ENCODE peak calls at places on chromosomes 3 and 15, in eight cellular contexts. W, B, A, E, F, Z, M and O are unnamed samples.

GRCh38 chr15:74351639-74352038 is 15.8 kb downstream of the CYP11A1 start:
- DNase-seq in F (no peak), B (no peak), E (no peak), Z (no peak), W (no peak), M (no peak), A (no peak), O (no peak)

GRCh38 chr3:13189639-13190375 is 116.6 kb upstream of the IQSEC1 start:
- DNase-seq in W (peak), E (no peak), A (no peak), M (peak), B (peak), F (peak), Z (no peak), O (no peak)

GRCh38 chr15:55546718-55547117 is 38.7 kb upstream of the DNAAF4 start:
- DNase-seq in Z (no peak), W (no peak), B (no peak), F (peak), M (peak), A (no peak), E (no peak), O (no peak)

GRCh38 chr3:46222435-46223161 is 14.5 kb upstream of the CCR1 start:
- DNase-seq in Z (no peak), E (no peak), A (no peak), B (no peak), M (no peak), F (no peak), W (no peak), O (no peak)

GRCh38 chr3:195183071-195183776 is 87.7 kb downstream of the XXYLT1 start:
- DNase-seq in W (no peak), Z (no peak), B (no peak), E (no peak), F (peak), A (no peak), M (no peak), O (no peak)

GRCh38 chr15:89423981-89424380 is 72.4 kb downstream of the RHCG start:
- DNase-seq in F (no peak), W (no peak), E (no peak), Z (peak), M (no peak), B (no peak), A (no peak), O (no peak)

GRCh38 chr15:63870043-63870394 is 36.3 kb upstream of the HERC1 start:
- DNase-seq in M (no peak), B (no peak), F (no peak), A (no peak), Z (no peak), W (no peak), E (no peak), O (no peak)

GRCh38 chr15:62269504-62269903 is 104.4 kb upstream of the C2CD4B start:
- DNase-seq in E (no peak), W (peak), F (no peak), M (no peak), A (no peak), B (no peak), Z (peak), O (no peak)

GRCh38 chr3:72728958-72729467 is 119.2 kb downstream of the SHQ1 start:
- DNase-seq in B (no peak), W (no peak), Z (peak), E (no peak), A (peak), F (no peak), M (no peak), O (no peak)

GRCh38 chr3:157172746-157173145 is 12.8 kb upstream of the CCNL1 start:
- DNase-seq in B (no peak), A (no peak), F (no peak), E (no peak), Z (no peak), W (no peak), M (no peak), O (no peak)

GRCh38 chr15:96947296-96947695 is 616.8 kb downstream of the NR2F2 start:
- DNase-seq in W (no peak), M (no peak), B (no peak), F (no peak), E (no peak), Z (peak), A (peak), O (no peak)

GRCh38 chr3:116057403-116058006 is 387.8 kb downstream of the LSAMP start:
- DNase-seq in M (no peak), Z (no peak), F (peak), B (no peak), A (no peak), E (no peak), W (no peak), O (no peak)

GRCh38 chr15:25092661-25093060 is 137.9 kb downstream of the SNRPN start:
- DNase-seq in A (no peak), B (no peak), F (no peak), Z (no peak), W (no peak), E (no peak), M (peak), O (no peak)

GRCh38 chr15:49848824-49849209 is 228.0 kb downstream of the DTWD1 start:
- DNase-seq in W (no peak), A (no peak), E (no peak), Z (no peak), F (no peak), M (no peak), B (no peak), O (no peak)

GRCh38 chr3:196813903-196814302 is 53.8 kb upstream of the SENP5 start:
- DNase-seq in Z (no peak), W (no peak), A (no peak), E (no peak), F (no peak), M (peak), B (no peak), O (no peak)

GRCh38 chr15:28012231-28012630 is 86.9 kb downstream of the OCA2 start:
- DNase-seq in B (no peak), Z (no peak), E (no peak), F (no peak), A (no peak), M (no peak), W (no peak), O (no peak)

GRCh38 chr15:66763186-66764066 is 61.4 kb downstream of the SMAD6 start:
- DNase-seq in W (no peak), A (no peak), F (peak), B (no peak), E (peak), Z (no peak), M (no peak), O (no peak)

GRCh38 chr3:50139308-50139707 is 15.8 kb upstream of the SEMA3F start:
- DNase-seq in M (no peak), B (no peak), F (no peak), E (no peak), Z (peak), W (no peak), A (no peak), O (no peak)

GRCh38 chr3:38610934-38611333 is 38.6 kb downstream of the SCN5A start:
- DNase-seq in F (no peak), Z (no peak), M (no peak), A (no peak), B (no peak), E (no peak), W (no peak), O (no peak)

GRCh38 chr15:71278989-71279756 is 163.9 kb downstream of the THSD4 start:
- DNase-seq in A (no peak), W (peak), B (peak), E (no peak), F (peak), M (peak), Z (no peak), O (no peak)

GRCh38 chr3:133868166-133868565 is 27.5 kb downstream of the RAB6B start:
- DNase-seq in E (no peak), Z (no peak), W (no peak), B (no peak), A (no peak), M (no peak), F (no peak), O (no peak)

GRCh38 chr3:25662921-25663320 is 1.8 kb downstream of the TOP2B start:
- DNase-seq in W (no peak), E (no peak), F (peak), B (no peak), M (peak), A (no peak), Z (no peak), O (no peak)

GRCh38 chr3:4271834-4272233 is 31.3 kb upstream of the SETMAR start:
- DNase-seq in B (peak), F (peak), A (no peak), Z (peak), W (peak), E (no peak), M (peak), O (no peak)

GRCh38 chr15:74873756-74874424 is 725 bp upstream of the SCAMP2 start:
- DNase-seq in M (no peak), E (peak), A (no peak), B (no peak), W (no peak), Z (peak), F (peak), O (no peak)

GRCh38 chr3:183513046-183513706 is 42.3 kb downstream of the KLHL6 start:
- DNase-seq in E (no peak), Z (no peak), A (no peak), B (no peak), M (no peak), W (no peak), F (no peak), O (no peak)

GRCh38 chr3:49721165-49721860 is 1.8 kb upstream of the AMIGO3 start:
- DNase-seq in E (peak), F (no peak), Z (no peak), M (no peak), W (no peak), A (no peak), B (no peak), O (peak)

GRCh38 chr3:55091381-55092225 is 163.7 kb upstream of the LRTM1 start:
- DNase-seq in W (no peak), E (no peak), Z (no peak), A (no peak), F (peak), M (peak), B (no peak), O (no peak)

GRCh38 chr3:9915252-9916141 is 1.4 kb upstream of the IL17RC start:
- DNase-seq in A (peak), E (peak), F (peak), Z (peak), B (no peak), W (no peak), M (peak), O (peak)

GRCh38 chr3:122055215-122055614 is at the start of gene CD86:
- DNase-seq in F (no peak), W (no peak), B (no peak), Z (no peak), E (no peak), M (no peak), A (no peak), O (no peak)

GRCh38 chr3:129230311-129231019 is 18.9 kb upstream of the COPG1 start:
- DNase-seq in B (peak), E (no peak), F (peak), W (peak), A (no peak), M (peak), Z (no peak), O (no peak)

GRCh38 chr15:72133211-72133610 is 15.0 kb downstream of the SENP8 start:
- DNase-seq in E (no peak), B (no peak), Z (no peak), W (no peak), A (no peak), F (no peak), M (no peak), O (no peak)

GRCh38 chr15:63553388-63553791 is 43.8 kb upstream of the FBXL22 start:
- DNase-seq in Z (peak), M (peak), B (peak), F (peak), E (no peak), W (peak), A (no peak), O (no peak)

GRCh38 chr3:36557021-36557707 is 176.9 kb downstream of the STAC start:
- DNase-seq in M (no peak), F (no peak), Z (no peak), E (no peak), W (no peak), A (no peak), B (no peak), O (no peak)

GRCh38 chr3:49790626-49791411 is 4.5 kb upstream of the IP6K1 start:
- DNase-seq in B (no peak), A (no peak), E (peak), Z (no peak), M (no peak), F (no peak), W (no peak), O (no peak)

GRCh38 chr3:106261915-106262683 is 393.3 kb upstream of the CBLB start:
- DNase-seq in F (peak), B (peak), A (no peak), W (peak), E (no peak), Z (no peak), M (peak), O (no peak)

GRCh38 chr3:188788621-188789081 is 383.1 kb upstream of the TPRG1 start:
- DNase-seq in E (no peak), Z (no peak), M (peak), A (no peak), F (peak), W (peak), B (peak), O (no peak)

GRCh38 chr15:68674975-68675374 is 96.2 kb downstream of the CORO2B start:
- DNase-seq in Z (no peak), E (peak), A (no peak), F (no peak), W (peak), B (no peak), M (peak), O (no peak)

GRCh38 chr15:39665629-39666245 is 84.9 kb downstream of the THBS1 start:
- DNase-seq in A (no peak), B (no peak), M (no peak), W (no peak), Z (peak), F (no peak), E (no peak), O (no peak)

GRCh38 chr3:121660356-121661171 is at the start of gene HCLS1:
- DNase-seq in W (no peak), A (no peak), E (no peak), M (no peak), Z (peak), F (no peak), B (no peak), O (no peak)

DNA sequence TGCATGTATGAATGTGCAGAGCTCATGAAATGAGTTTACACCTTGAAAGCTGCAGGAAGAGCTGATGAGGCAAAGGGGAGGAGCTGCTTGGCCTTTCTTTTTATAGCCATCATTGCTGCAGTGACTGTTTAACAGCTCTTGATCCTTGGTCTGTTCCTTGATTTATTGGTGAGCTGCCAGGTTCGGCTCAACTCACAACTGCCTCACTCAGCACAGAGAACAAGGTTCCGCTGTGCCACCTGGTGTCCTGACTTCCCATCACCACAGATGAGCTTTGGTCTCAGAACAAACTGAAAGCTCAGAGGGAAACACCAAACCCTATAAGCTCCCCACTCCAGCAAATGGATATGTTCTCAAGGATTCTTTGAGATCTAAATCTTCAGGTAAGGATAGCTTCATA is 626.1 kb downstream of the MAGI1 start:
- DNase-seq in Z (peak), M (no peak), E (no peak), F (no peak), W (no peak), B (no peak), A (no peak), O (no peak)
- TF ChIP-seq CTCF in Z (peak), M (no peak), E (no peak), F (no peak), W (no peak), B (no peak), A (peak), O (peak)

GRCh38 chr15:45634442-45635190 is at the start of gene SQOR:
- DNase-seq in B (no peak), F (peak), E (peak), W (peak), Z (peak), M (peak), A (peak), O (peak)
- TF ChIP-seq CTCF in B (no peak), F (no peak), E (no peak), W (no peak), Z (no peak), M (no peak), A (no peak), O (no peak)

GRCh38 chr3:149658444-149659172 is 783 bp upstream of the WWTR1 start:
- DNase-seq in B (peak), F (peak), W (peak), M (peak), A (peak), E (peak), Z (peak), O (peak)
- TF ChIP-seq CTCF in B (no peak), F (peak), W (no peak), M (peak), A (no peak), E (no peak), Z (no peak), O (no peak)

GRCh38 chr15:58222698-58223097 is 84.5 kb downstream of the AQP9 start:
- DNase-seq in M (peak), A (no peak), E (no peak), B (no peak), Z (no peak), F (peak), W (peak), O (no peak)
- TF ChIP-seq CTCF in M (peak), A (no peak), E (no peak), B (no peak), Z (no peak), F (peak), W (peak), O (no peak)

GRCh38 chr15:93020976-93021772 is 67.8 kb downstream of the RGMA start:
- DNase-seq in W (no peak), F (no peak), A (no peak), B (no peak), Z (no peak), E (no peak), M (no peak), O (no peak)

GRCh38 chr15:93019971-93020370 is 69.0 kb downstream of the RGMA start:
- DNase-seq in B (no peak), A (no peak), F (no peak), M (no peak), Z (no peak), E (no peak), W (no peak), O (no peak)

GRCh38 chr15:93019091-93019490 is 69.9 kb downstream of the RGMA start:
- DNase-seq in M (no peak), E (no peak), A (no peak), Z (no peak), W (no peak), F (no peak), B (no peak), O (no peak)

GRCh38 chr15:93017521-93017920 is 71.5 kb downstream of the RGMA start:
- DNase-seq in Z (no peak), F (peak), W (no peak), E (no peak), A (no peak), M (no peak), B (no peak), O (no peak)

GRCh38 chr15:93018574-93018973 is 70.4 kb downstream of the RGMA start:
- DNase-seq in F (no peak), M (no peak), Z (peak), E (no peak), A (no peak), W (peak), B (no peak), O (no peak)
- TF ChIP-seq CTCF in F (peak), M (peak), Z (peak), E (no peak), A (peak), W (peak), B (peak), O (peak)

DNA sequence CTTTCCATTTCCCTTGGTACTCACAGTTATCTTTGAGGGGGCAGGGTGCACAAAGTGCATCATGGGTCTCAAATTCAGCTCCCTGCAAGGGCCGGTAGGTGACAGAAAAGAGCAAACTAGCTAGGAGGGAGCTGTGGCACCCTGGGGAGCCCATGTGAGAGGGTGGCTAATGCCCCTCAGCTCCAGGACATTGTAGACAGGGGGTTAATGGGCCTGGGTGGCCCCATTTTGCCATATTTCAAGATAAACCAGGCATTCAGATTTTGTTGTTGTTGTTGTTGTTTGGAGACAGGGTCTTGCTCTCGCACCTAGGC is 3.6 kb upstream of the SLC6A6 start:
- DNase-seq in Z (no peak), A (no peak), M (no peak), W (no peak), E (no peak), B (no peak), F (no peak), O (no peak)
- TF ChIP-seq CTCF in Z (no peak), A (no peak), M (no peak), W (no peak), E (no peak), B (no peak), F (no peak), O (no peak)

GRCh38 chr3:51544011-51544775 is 5.7 kb downstream of the RAD54L2 start:
- DNase-seq in Z (no peak), B (no peak), M (no peak), F (no peak), E (no peak), W (no peak), A (no peak), O (no peak)

GRCh38 chr3:51539291-51539891 is 872 bp downstream of the RAD54L2 start:
- DNase-seq in E (no peak), F (peak), W (peak), Z (peak), B (no peak), A (peak), M (peak), O (no peak)

GRCh38 chr3:51535146-51536019 is 3.1 kb upstream of the RAD54L2 start:
- DNase-seq in F (no peak), B (no peak), E (no peak), W (peak), Z (no peak), A (no peak), M (no peak), O (no peak)

GRCh38 chr3:51538115-51538458 is 432 bp upstream of the RAD54L2 start:
- DNase-seq in E (no peak), A (peak), W (no peak), Z (peak), F (no peak), B (no peak), M (no peak), O (no peak)

DNA sequence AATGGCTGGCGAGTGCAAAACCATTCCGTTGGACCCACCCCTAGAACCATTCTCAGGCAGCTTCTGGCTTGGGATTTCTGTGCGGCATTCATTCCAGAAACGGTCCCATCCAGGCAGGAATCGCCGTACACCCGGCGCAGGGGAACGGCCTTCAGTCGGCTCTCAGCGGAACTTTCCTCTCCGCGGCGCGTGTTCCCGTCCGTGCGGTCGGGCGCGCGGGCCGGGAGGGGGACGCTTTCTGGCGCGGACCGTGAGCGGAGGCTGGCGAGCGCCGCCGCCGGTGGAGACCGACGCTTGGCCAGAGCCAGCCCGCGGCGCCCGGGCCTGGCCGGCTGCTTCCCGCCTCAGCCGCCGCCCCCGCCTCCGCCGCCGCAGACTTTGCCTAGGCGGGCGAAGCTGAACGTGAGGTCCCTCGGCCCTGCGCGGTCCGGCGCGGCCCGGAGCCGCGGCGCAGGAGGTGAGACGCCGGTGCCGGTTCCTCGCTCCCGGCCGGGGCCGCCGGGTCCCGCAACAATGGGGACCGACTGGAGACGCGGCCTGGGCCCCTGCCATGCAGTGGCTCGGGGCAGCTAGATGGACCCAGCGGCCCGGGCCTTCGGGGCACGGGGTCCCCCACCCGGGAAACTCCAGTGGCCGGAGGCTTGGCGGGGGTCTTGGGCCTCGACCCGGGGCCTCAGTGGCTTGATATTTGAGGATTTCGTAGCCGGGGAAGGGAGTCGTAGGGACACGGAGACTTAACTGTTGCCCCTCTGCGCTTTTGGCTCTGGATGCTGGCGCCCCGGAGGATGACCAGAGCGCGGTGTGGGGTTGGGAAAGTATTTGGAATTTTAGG is at the start of gene RAD54L2:
- DNase-seq in M (peak), B (peak), Z (peak), E (peak), W (peak), F (peak), A (peak), O (peak)
- TF ChIP-seq CTCF in M (peak), B (no peak), Z (no peak), E (peak), W (no peak), F (peak), A (peak), O (peak)